ENCODE peak calls at places on chromosome 22, in five cellular contexts. M, S, A, O and L are unnamed samples. For H3K27me3, the result is how much of the 10 kb centered on the place peaks cover.

GRCh38 chr22:22593964-22594656 is 35.0 kb upstream of the PRAME start:
- DNase-seq in S (peak), A (peak), M (peak), O (peak), L (peak)

GRCh38 chr22:43434601-43435311 is 22.9 kb downstream of the MPPED1 start:
- DNase-seq in A (no peak), M (no peak), O (no peak), S (no peak), L (no peak)

GRCh38 chr22:50310209-50310722 is 2.8 kb upstream of the PLXNB2 start:
- DNase-seq in M (no peak), A (no peak), S (no peak), O (no peak), L (no peak)

GRCh38 chr22:50532353-50532700 is 2.5 kb upstream of the TYMP start:
- DNase-seq in M (no peak), O (no peak), A (peak), S (no peak), L (no peak)

GRCh38 chr22:29315286-29316195 is at the start of gene RASL10A:
- DNase-seq in O (no peak), S (no peak), A (no peak), M (peak), L (no peak)

GRCh38 chr22:47355776-47356432 is 593.5 kb downstream of the TBC1D22A start:
- DNase-seq in S (no peak), M (no peak), A (no peak), O (no peak), L (no peak)

GRCh38 chr22:39873963-39874362 is 19.6 kb downstream of the ENTHD1 start:
- DNase-seq in S (no peak), O (no peak), M (no peak), A (no peak), L (no peak)

GRCh38 chr22:27959335-27960090 is 40.5 kb upstream of the PITPNB start:
- DNase-seq in M (no peak), S (no peak), O (no peak), A (no peak), L (no peak)

GRCh38 chr22:38089474-38089851 is 5.5 kb upstream of the SLC16A8 start:
- DNase-seq in S (no peak), M (no peak), O (no peak), A (no peak), L (no peak)

GRCh38 chr22:28002863-28003565 is 84.0 kb upstream of the PITPNB start:
- DNase-seq in M (peak), S (no peak), O (no peak), A (no peak), L (no peak)

GRCh38 chr22:21688706-21689381 is 23.0 kb downstream of the PPIL2 start:
- DNase-seq in A (no peak), O (no peak), S (no peak), M (no peak), L (no peak)

GRCh38 chr22:24423519-24424000 is 3.8 kb upstream of the ADORA2A start:
- DNase-seq in S (peak), O (no peak), M (peak), A (peak), L (peak)

GRCh38 chr22:49789289-49790141 is 38.2 kb downstream of the BRD1 start:
- DNase-seq in O (no peak), S (no peak), A (no peak), M (peak), L (no peak)

GRCh38 chr22:21734540-21735197 is 925 bp downstream of the YPEL1 start:
- DNase-seq in O (no peak), S (no peak), A (no peak), M (peak), L (peak)

GRCh38 chr22:41501209-41501608 is 32.3 kb downstream of the ACO2 start:
- DNase-seq in O (no peak), S (no peak), M (peak), A (no peak), L (no peak)

GRCh38 chr22:38505595-38506117 is 455 bp downstream of the DDX17 start:
- DNase-seq in M (peak), A (peak), O (no peak), S (peak), L (peak)

GRCh38 chr22:23380911-23381310 is 199.2 kb downstream of the IGLL1 start:
- DNase-seq in A (no peak), O (no peak), S (no peak), M (no peak), L (no peak)

GRCh38 chr22:29308148-29308790 is 1.8 kb downstream of the GAS2L1 start:
- DNase-seq in S (no peak), O (no peak), M (no peak), A (no peak), L (no peak)

GRCh38 chr22:42614312-42615091 is at the start of gene POLDIP3:
- DNase-seq in M (peak), S (peak), A (peak), O (peak), L (peak)

GRCh38 chr22:40392618-40393017 is 22.2 kb downstream of the SGSM3 start:
- DNase-seq in S (no peak), O (no peak), A (no peak), M (peak), L (no peak)

GRCh38 chr22:43427296-43428004 is 15.6 kb downstream of the MPPED1 start:
- DNase-seq in M (no peak), S (no peak), A (no peak), O (no peak), L (no peak)

GRCh38 chr22:23566716-23567475 is 13.2 kb downstream of the IGLL1 start:
- DNase-seq in S (no peak), O (no peak), A (no peak), M (no peak), L (no peak)

GRCh38 chr22:43305806-43306205 is 37.4 kb downstream of the SCUBE1 start:
- DNase-seq in A (no peak), O (no peak), S (no peak), M (no peak), L (no peak)

GRCh38 chr22:40070701-40071100 is 75.9 kb downstream of the FAM83F start:
- DNase-seq in O (no peak), A (no peak), S (no peak), M (peak), L (no peak)

GRCh38 chr22:49052023-49052538 is 775.6 kb downstream of the BRD1 start:
- DNase-seq in O (no peak), A (no peak), S (no peak), M (no peak), L (no peak)

GRCh38 chr22:24592846-24593809 is at the start of gene LRRC75B:
- DNase-seq in A (peak), M (peak), O (peak), S (peak), L (peak)

GRCh38 chr22:35952576-35952975 is 76.0 kb downstream of the RBFOX2 start:
- DNase-seq in S (no peak), O (no peak), M (no peak), A (no peak), L (no peak)

GRCh38 chr22:37746366-37747089 is 49.7 kb downstream of the TRIOBP start:
- DNase-seq in A (no peak), O (no peak), S (no peak), M (peak), L (no peak)

GRCh38 chr22:42931421-42932196 is 74.5 kb upstream of the ARFGAP3 start:
- DNase-seq in O (no peak), S (no peak), A (no peak), M (peak), L (no peak)

GRCh38 chr22:46075764-46076531 is 74.4 kb upstream of the PPARA start:
- DNase-seq in M (no peak), A (no peak), O (no peak), S (no peak), L (no peak)

GRCh38 chr22:46072981-46073682 is 77.2 kb upstream of the PPARA start:
- DNase-seq in A (no peak), M (peak), S (no peak), O (no peak), L (no peak)

GRCh38 chr22:46072030-46072881 is 78.1 kb upstream of the PPARA start:
- DNase-seq in M (peak), A (peak), O (no peak), S (peak), L (peak)

GRCh38 chr22:46074771-46075551 is 75.4 kb upstream of the PPARA start:
- DNase-seq in O (no peak), S (no peak), M (peak), A (no peak), L (no peak)

GRCh38 chr22:46073683-46074504 is 76.4 kb upstream of the PPARA start:
- DNase-seq in S (no peak), M (peak), O (no peak), A (no peak), L (no peak)
- H3K27me3 ChIP-seq in S (under half), M (under half), O (under half), A (under half), L (under half)

DNA sequence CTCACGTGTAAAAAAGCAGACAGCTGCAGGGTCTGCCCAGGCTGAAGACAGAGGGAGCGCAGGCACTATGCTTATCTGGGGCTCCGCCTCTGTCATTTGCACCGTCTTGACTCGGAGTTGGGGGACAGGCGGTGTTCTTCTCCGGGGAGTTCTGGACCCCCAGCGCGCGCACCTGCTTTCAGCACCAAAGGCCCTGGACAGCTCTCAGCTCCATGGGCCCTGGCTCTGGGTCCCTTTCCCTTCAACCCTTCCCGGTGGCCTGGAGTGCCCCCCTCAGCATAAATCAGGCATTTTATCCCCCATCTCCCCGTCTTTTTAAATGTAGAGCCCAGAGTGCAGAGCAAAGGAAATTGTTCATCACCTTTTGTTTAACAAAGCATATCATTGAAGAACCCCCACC is 1.5 kb downstream of the SEZ6L start:
- DNase-seq in O (no peak), A (peak), M (peak), S (no peak), L (no peak)
- TF ChIP-seq EZH2phosphoT487 in O (no peak), A (no peak), M (no peak), S (no peak), L (no peak)

DNA sequence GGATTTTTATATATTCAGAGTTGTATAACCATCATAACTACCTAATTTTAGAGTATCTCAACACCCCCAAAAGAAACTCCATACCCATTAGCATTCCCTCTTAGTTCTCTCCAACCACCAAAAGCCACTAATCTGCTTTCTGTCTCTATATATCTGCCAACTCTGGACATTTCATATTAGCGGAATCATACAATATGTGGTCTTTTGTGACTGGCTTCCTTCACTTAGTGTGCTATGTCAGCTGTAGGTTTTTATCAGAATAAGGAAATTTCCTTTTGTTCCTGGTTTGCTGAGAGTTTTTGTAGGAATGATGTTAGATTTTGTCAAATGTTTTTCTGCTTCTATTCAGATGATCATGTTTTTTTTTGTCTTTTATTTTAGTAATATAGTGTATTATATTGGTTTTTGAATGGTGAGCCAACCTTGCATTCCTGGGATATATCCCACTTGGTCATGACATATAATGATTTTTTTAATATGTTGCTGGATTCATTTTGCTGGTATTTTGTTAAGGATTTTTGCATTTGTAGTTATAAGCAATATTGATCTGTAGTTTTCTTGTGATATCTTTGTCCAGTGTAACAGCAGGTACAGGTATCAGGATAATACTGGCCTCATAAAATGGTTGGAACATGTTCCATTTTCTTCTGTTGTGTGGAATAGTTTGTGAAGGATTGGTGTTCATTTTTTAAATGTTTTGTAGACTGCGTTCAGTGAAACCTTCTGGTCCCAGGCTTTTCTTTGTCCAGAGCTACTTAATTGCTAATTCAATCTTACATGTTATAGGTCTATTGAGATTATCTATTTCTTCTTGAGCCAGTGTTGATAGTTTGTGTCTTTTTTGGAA is 16.8 kb downstream of the DGCR8 start:
- DNase-seq in S (no peak), O (no peak), M (no peak), A (no peak), L (no peak)
- H3K27me3 ChIP-seq in S (under half), O (under half), M (under half), A (under half), L (under half)

DNA sequence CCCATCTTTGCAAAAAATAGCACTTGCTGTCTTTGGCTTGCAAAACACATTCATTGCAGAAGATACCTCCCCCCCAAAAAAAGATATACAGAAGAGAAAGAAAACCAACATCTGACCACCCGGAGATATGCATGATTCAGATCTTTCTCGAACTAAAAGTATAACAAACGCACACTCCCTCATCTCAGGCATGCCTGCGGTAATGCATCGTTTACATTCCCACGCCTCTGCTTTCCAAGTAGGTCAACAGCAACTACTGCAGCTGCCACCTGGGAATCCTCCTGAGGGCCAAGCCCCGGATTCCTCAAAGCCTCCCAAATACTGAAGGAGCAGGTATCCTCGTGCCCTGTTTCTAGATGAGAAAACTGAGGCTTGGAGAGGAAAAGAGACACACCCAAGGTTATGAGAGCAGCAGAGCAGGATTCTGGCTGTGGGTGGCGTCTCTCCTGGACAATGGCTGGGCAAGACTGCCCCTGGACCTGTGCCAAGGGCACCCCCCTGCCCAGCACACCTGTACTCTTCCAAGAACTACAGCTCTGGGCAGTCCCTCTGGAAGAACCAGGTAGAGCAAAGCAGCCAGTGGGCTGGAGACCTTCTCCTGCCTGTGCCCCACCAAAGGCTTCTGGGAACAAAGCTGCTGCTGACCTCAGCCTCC is 38.1 kb downstream of the NUP50 start:
- DNase-seq in S (peak), O (no peak), M (no peak), A (no peak), L (no peak)
- TF ChIP-seq EZH2phosphoT487 in S (no peak), O (no peak), M (no peak), A (no peak), L (no peak)

DNA sequence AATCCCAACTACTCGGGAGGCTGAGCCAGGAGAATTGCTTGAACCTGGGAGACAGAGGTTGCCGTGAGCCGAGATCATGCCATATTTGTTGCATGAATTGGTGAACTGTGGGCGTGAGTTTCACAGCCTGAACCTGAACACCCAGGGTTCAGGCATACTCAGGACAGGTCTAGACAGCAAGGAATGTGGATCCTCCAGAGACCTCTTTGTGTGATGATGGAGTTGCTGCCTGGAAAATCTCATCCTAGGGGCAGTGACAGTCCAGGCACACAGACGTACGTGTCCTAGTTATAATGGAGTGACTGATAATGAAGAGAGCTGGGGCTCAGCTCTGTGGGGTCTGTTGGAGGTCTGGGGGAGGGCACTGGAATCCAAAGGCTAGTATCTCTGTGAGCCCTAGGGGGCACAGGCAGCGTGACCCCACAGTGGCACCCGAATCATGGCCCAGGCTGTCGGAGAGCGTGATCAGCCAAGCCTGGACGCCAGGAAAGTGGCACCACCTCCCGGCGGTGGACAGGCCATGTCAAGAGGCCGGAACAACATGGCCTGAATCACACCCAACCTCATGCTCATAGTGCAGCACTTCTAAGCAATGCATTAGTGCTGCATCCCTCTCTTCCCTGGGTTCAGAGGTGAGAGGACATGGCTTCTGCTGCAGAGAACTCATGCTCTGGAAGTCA is 31.7 kb downstream of the RIBC2 start:
- DNase-seq in S (no peak), M (no peak), O (no peak), A (no peak), L (no peak)
- H3K27me3 ChIP-seq in S (under half), M (under half), O (under half), A (under half), L (half or more)

DNA sequence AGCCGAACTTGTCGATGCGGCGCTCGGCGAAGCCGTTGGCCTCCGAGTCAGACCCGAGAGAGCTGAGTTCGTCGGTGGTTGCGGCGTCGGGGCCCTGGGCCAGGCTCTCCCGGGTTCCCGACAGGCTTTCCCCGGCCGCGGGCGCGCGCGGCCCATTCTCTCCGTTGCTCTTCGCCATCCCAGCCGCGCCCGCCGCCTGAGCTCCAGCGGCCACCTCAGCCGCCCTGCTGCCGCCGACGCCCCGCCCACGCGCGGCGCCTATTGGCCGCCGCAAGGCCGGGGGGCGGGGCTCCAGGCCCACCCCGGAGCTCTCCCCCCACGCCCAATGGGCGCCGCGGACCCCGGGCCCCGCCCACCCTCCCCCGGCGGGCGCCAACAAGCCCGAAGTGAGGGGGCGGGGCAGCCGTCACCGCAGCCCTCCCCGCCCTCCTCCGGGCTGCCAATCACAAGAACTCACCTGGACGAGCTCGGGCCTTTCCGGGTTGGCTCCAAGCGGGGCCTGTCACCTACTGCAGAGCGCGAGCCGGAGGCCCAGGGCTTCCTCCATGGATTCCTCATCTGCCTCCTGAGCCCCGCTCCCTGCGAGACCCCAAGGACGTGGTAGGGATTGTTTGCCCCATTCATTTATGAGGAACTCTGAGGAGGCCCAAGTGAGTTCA is at the start of gene TBC1D10A:
- DNase-seq in O (peak), S (peak), M (peak), A (peak), L (peak)
- TF ChIP-seq EZH2phosphoT487 in O (no peak), S (no peak), M (no peak), A (no peak), L (no peak)

DNA sequence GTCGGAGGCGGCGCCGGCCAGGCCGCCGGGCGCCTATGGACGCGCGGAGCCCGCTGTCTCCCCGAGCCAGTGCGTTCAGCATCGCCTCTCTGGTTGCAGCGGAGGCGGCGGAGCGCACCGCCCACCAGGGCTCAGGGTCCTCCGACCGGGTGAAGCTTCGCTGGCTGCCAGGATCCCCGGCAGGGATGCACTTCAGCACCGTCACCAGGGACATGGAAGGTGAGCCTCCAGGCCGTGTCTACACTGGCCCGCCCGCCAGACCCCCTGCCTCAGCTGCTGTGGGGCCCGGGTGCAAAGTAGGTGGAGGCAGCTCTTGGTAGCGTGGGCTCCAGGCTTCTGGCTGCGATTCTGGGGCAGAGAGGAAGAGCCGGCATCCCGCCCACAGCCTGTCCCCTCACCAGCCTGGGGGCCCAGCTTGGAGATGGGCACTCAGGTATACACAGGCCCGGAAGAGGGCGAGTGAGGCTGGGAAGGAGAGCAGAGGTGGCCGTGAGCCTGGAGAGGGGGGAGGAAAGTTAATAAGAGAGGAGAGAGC is 1.1 kb upstream of the TBX1 start:
- DNase-seq in M (peak), A (no peak), O (no peak), S (no peak), L (no peak)
- H3K27me3 ChIP-seq in M (under half), A (half or more), O (under half), S (under half), L (half or more)

GRCh38 chr22:44587004-44587793 is 89.2 kb upstream of the RTL6 start:
- DNase-seq in S (peak), O (no peak), M (peak), A (no peak), L (no peak)
- TF ChIP-seq EZH2phosphoT487 in S (no peak), O (no peak), M (no peak), A (no peak), L (no peak)